ENCODE peak calls at places on chromosomes 12 and 14, in four cellular contexts. M, D, R and X are unnamed samples.

GRCh38 chr12:102522768-102523167 is 42.4 kb upstream of the IGF1 start:
- DNase-seq in M (no peak), D (peak), R (no peak), X (no peak)

GRCh38 chr14:75732888-75733287 is 71.8 kb downstream of the TTLL5 start:
- DNase-seq in M (no peak), D (no peak), R (no peak), X (no peak)

GRCh38 chr12:95146767-95147166 is 70.5 kb downstream of the FGD6 start:
- DNase-seq in M (no peak), D (no peak), R (no peak), X (no peak)

GRCh38 chr14:94322648-94323570 is at the start of gene SERPINA6:
- DNase-seq in M (no peak), D (no peak), R (no peak), X (no peak)

GRCh38 chr12:53100466-53101151 is 2.7 kb upstream of the SOAT2 start:
- DNase-seq in M (no peak), D (no peak), R (no peak), X (no peak)

GRCh38 chr12:50615534-50616296 is 110.9 kb downstream of the DIP2B start:
- DNase-seq in M (no peak), D (no peak), R (no peak), X (no peak)

GRCh38 chr12:88946377-88946997 is 366.2 kb upstream of the KITLG start:
- DNase-seq in M (no peak), D (peak), R (no peak), X (no peak)

GRCh38 chr14:58824796-58825195 is 187.0 kb downstream of the DACT1 start:
- DNase-seq in M (no peak), D (no peak), R (no peak), X (no peak)

GRCh38 chr14:33512201-33512600 is 438.7 kb downstream of the EGLN3 start:
- DNase-seq in M (no peak), D (no peak), R (no peak), X (no peak)

GRCh38 chr12:131473721-131474709 is 236.9 kb upstream of the SFSWAP start:
- DNase-seq in M (no peak), D (no peak), R (no peak), X (no peak)

GRCh38 chr12:25248137-25248536 is 2.6 kb downstream of the KRAS start:
- DNase-seq in M (no peak), D (no peak), R (no peak), X (no peak)

GRCh38 chr14:55781046-55781445 is 201.0 kb downstream of the KTN1 start:
- DNase-seq in M (no peak), D (no peak), R (no peak), X (no peak)

GRCh38 chr14:83566567-83566966 is 1963.4 kb upstream of the FLRT2 start:
- DNase-seq in M (no peak), D (no peak), R (no peak), X (no peak)

GRCh38 chr14:30872602-30873001 is 1.8 kb upstream of the COCH start:
- DNase-seq in M (no peak), D (no peak), R (no peak), X (no peak)

GRCh38 chr14:100025111-100025510 is 40.1 kb upstream of the EVL start:
- DNase-seq in M (no peak), D (peak), R (peak), X (peak)

GRCh38 chr14:70822706-70823185 is 13.4 kb upstream of the MAP3K9 start:
- DNase-seq in M (no peak), D (no peak), R (no peak), X (peak)

GRCh38 chr12:64671682-64672081 is 61.4 kb downstream of the RASSF3 start:
- DNase-seq in M (no peak), D (no peak), R (no peak), X (no peak)

GRCh38 chr12:16520328-16520727 is 85.6 kb downstream of the LMO3 start:
- DNase-seq in M (no peak), D (peak), R (no peak), X (no peak)

GRCh38 chr12:80033457-80033856 is 65.9 kb upstream of the OTOGL start:
- DNase-seq in M (no peak), D (no peak), R (no peak), X (no peak)

GRCh38 chr14:21066882-21067502 is 3.1 kb upstream of the ARHGEF40 start:
- DNase-seq in M (no peak), D (no peak), R (no peak), X (no peak)

GRCh38 chr12:112196476-112196875 is 71.1 kb downstream of the TRAFD1 start:
- DNase-seq in M (no peak), D (no peak), R (no peak), X (no peak)

GRCh38 chr14:75875958-75876357 is 105.8 kb downstream of the TGFB3 start:
- DNase-seq in M (no peak), D (peak), R (no peak), X (no peak)

GRCh38 chr12:130136536-130136935 is 25.7 kb upstream of the FZD10 start:
- DNase-seq in M (no peak), D (no peak), R (no peak), X (no peak)

GRCh38 chr12:132228535-132229422 is 84.5 kb downstream of the NOC4L start:
- DNase-seq in M (no peak), D (no peak), R (no peak), X (no peak)